ENCODE peak calls at places on chromosomes 2 and 18, in seven cellular contexts. A, P, Q, O, H, E and C are unnamed samples.

GRCh38 chr2:218217366-218218309 is 649 bp downstream of the ARPC2 start:
- DNase-seq in A (peak; percentile 84), P (peak; percentile 50), E (no peak), H (peak; percentile 76), O (peak; percentile 19), Q (peak; percentile 88), C (peak; percentile 63)

GRCh38 chr2:66537001-66537400 is 102.1 kb downstream of the MEIS1 start:
- DNase-seq in H (no peak), P (peak; percentile 52), O (no peak), E (peak; percentile 16), A (peak; percentile 16), Q (no peak), C (no peak)

GRCh38 chr2:109238580-109238979 is 109.6 kb downstream of the SH3RF3 start:
- DNase-seq in P (no peak), A (no peak), O (no peak), E (no peak), Q (no peak), H (peak; percentile 32), C (peak; percentile 14)

GRCh38 chr18:34647251-34647650 is 62.8 kb upstream of the DTNA start:
- DNase-seq in O (no peak), P (no peak), A (peak; percentile 7), E (peak; percentile 61), Q (no peak), H (no peak), C (no peak)

GRCh38 chr2:105478670-105479069 is 79.8 kb upstream of the FHL2 start:
- DNase-seq in Q (no peak), O (no peak), A (no peak), E (no peak), H (no peak), P (no peak), C (no peak)

GRCh38 chr2:104344985-104345384 is 508.9 kb upstream of the POU3F3 start:
- DNase-seq in E (no peak), O (no peak), H (no peak), P (no peak), Q (no peak), A (peak; percentile 61), C (no peak)

GRCh38 chr2:121561617-121562268 is 31.1 kb downstream of the RNU4ATAC start:
- DNase-seq in Q (no peak), A (no peak), O (no peak), E (no peak), P (no peak), H (no peak), C (no peak)

GRCh38 chr18:23114171-23114881 is 21.0 kb upstream of the CABLES1 start:
- DNase-seq in O (no peak), E (no peak), Q (no peak), H (no peak), A (no peak), P (peak; percentile 50), C (no peak)

GRCh38 chr2:195820373-195820772 is 163.3 kb downstream of the SLC39A10 start:
- DNase-seq in A (no peak), P (no peak), E (no peak), Q (no peak), O (no peak), H (no peak), C (no peak)

GRCh38 chr2:156088598-156088997 is 243.9 kb downstream of the NR4A2 start:
- DNase-seq in A (no peak), O (no peak), H (no peak), E (no peak), Q (no peak), P (peak; percentile 42), C (no peak)

GRCh38 chr2:95077521-95077807 is 44.1 kb downstream of the MRPS5 start:
- DNase-seq in Q (no peak), H (no peak), P (no peak), O (no peak), A (no peak), E (no peak), C (no peak)

GRCh38 chr2:148719941-148720436 is 75.4 kb downstream of the EPC2 start:
- DNase-seq in P (no peak), H (no peak), O (no peak), Q (no peak), A (no peak), E (no peak), C (no peak)

GRCh38 chr2:148719195-148719749 is 74.7 kb downstream of the EPC2 start:
- DNase-seq in P (no peak), A (no peak), H (no peak), O (no peak), E (no peak), Q (no peak), C (no peak)

GRCh38 chr2:148721520-148721931 is 77.0 kb downstream of the EPC2 start:
- DNase-seq in Q (no peak), O (no peak), H (no peak), A (no peak), E (no peak), P (no peak), C (no peak)

GRCh38 chr2:148721991-148722777 is 77.6 kb downstream of the EPC2 start:
- DNase-seq in O (no peak), E (no peak), A (no peak), H (no peak), P (no peak), Q (no peak), C (no peak)

DNA sequence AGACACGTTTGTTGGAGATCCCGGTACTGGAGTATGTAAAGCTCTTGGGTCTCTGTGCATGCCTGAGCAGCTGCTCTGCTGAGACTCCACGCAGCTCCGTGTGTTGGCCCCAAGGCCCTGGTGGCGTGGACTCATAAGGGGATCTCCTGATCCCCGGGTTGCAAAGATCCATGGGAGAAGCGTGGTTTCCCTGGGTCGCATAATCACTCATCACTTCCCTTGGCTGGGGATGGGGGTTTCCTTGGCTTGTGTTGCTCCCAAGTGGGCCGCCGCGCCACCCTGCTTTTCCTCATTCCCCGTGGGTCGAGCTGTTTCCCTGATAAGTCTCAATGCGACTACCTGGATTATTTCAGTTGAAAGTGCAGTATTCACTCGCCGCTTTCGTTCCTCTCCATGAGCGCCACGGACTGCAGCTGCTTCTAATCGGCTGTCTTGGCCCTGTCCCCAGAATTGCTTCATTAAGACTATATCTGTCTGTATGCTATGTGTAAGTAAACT is 76.0 kb downstream of the EPC2 start:
- DNase-seq in H (no peak), P (no peak), O (no peak), A (no peak), E (no peak), Q (peak; percentile 59), C (no peak)
- H3K4me3 ChIP-seq in H (no peak overlapping the region), P (no peak overlapping the region), O (no peak overlapping the region), A (no peak overlapping the region), E (no peak overlapping the region), Q (no peak overlapping the region), C (no peak overlapping the region)

GRCh38 chr2:151287513-151288250 is 1.8 kb downstream of the NMI start:
- DNase-seq in E (no peak), P (no peak), H (no peak), Q (no peak), A (no peak), O (no peak), C (no peak)
- H3K4me3 ChIP-seq in E (no peak overlapping the region), P (no peak overlapping the region), H (peak overlapping the region; percentile 84), Q (no peak overlapping the region), A (no peak overlapping the region), O (peak overlapping the region; percentile 88), C (peak overlapping the region; percentile 63)

GRCh38 chr2:70830333-70830732 is 5.3 kb downstream of the CD207 start:
- DNase-seq in P (no peak), E (no peak), H (no peak), A (no peak), Q (no peak), O (no peak), C (no peak)
- H3K4me3 ChIP-seq in P (no peak overlapping the region), E (no peak overlapping the region), H (no peak overlapping the region), A (no peak overlapping the region), Q (no peak overlapping the region), O (no peak overlapping the region), C (no peak overlapping the region)

DNA sequence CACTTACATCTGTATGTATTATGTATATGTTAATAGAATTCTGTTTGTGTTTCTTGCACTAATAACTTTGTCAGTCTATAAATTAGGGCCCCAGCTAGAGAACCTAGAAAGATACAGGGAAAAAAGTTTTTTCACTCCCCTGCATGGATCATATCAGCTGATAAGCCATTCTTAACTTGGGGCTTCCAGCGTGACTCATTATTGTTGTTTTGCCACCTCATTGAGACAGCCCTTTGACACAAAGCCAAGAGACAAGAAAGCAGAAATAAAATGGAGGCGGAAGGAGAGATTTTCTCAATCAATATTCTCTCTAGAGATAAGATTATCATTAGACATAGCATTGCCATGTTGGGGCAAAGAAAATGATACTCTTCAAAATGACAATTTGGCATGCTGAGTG is 93.4 kb downstream of the AKAIN1 start:
- DNase-seq in E (no peak), A (no peak), P (no peak), H (no peak), O (no peak), Q (no peak), C (no peak)
- H3K4me3 ChIP-seq in E (no peak overlapping the region), A (no peak overlapping the region), P (no peak overlapping the region), H (no peak overlapping the region), O (no peak overlapping the region), Q (no peak overlapping the region), C (no peak overlapping the region)